ENCODE peak calls at places on chromosome 19, in nine cellular contexts. X is GM04504, H is NCI-H774, L is NCI-H526, Y is progenitor cell of endocrine pancreas, C is NCI-H2029 treated with DMSO at 0.1 percent for 48 hours, W is EL, G is mesendoderm, M is kidney tubule cell. N is an unnamed sample.

GRCh38 chr19:30391554-30392551 is 19.7 kb downstream of the ZNF536 start:
- DNase-seq in H (no peak), G (peak), W (no peak), M (no peak), Y (no peak), C (no peak), L (peak), X (peak), N (peak)

GRCh38 chr19:53057904-53058579 is 13.5 kb downstream of the ERVV-2 start:
- DNase-seq in H (no peak), C (peak), Y (peak), L (peak), W (peak), G (peak), X (no peak), M (peak), N (peak)

GRCh38 chr19:18870531-18871172 is 25.3 kb downstream of the CERS1 start:
- DNase-seq in W (no peak), M (no peak), X (no peak), H (no peak), C (no peak), L (no peak), G (no peak), Y (no peak), N (no peak)

GRCh38 chr19:58500242-58500641 is 11.6 kb downstream of the SLC27A5 start:
- DNase-seq in M (no peak), C (no peak), L (no peak), Y (no peak), H (no peak), G (no peak), X (no peak), W (no peak), N (no peak)

GRCh38 chr19:46133101-46133627 is 8.7 kb upstream of the IGFL3 start:
- DNase-seq in M (peak), L (peak), W (peak), Y (peak), G (peak), C (peak), X (peak), H (peak), N (no peak)

GRCh38 chr19:45947926-45948325 is 25.7 kb downstream of the NOVA2 start:
- DNase-seq in Y (no peak), L (no peak), C (no peak), X (no peak), M (peak), G (no peak), H (no peak), W (peak), N (no peak)

GRCh38 chr19:47057328-47057727 is 8.9 kb upstream of the TMEM160 start:
- DNase-seq in L (no peak), W (peak), M (no peak), C (no peak), X (no peak), G (no peak), Y (no peak), H (no peak), N (peak)

GRCh38 chr19:41521860-41522555 is 54.0 kb upstream of the CEACAM21 start:
- DNase-seq in Y (no peak), X (no peak), H (no peak), G (no peak), M (no peak), C (no peak), L (no peak), W (no peak), N (peak)

GRCh38 chr19:17052439-17052838 is 22.8 kb downstream of the HAUS8 start:
- DNase-seq in C (no peak), L (peak), H (peak), X (no peak), W (peak), Y (no peak), G (peak), M (peak), N (peak)